ENCODE peak calls at places on chromosomes 3 and 15, in seven cellular contexts. One of them, this sample, is unnamed.

GRCh38 chr15:73818308-73818985 is 54.9 kb upstream of the TBC1D21 start:
- DNase-seq in CD8-positive, alpha-beta T cell: no peak
- DNase-seq in MCF 10A: no peak
- DNase-seq in activated CD4-positive, alpha-beta memory T cell treated with anti-CD3 and anti-CD28 coated beads for 36 hours: no peak
- DNase-seq in GM04504: no peak
- DNase-seq in CD4-positive, CD25-positive, alpha-beta regulatory T cell: no peak
- DNase-seq in NCI-H1436: no peak
- DNase-seq in this sample: no peak

GRCh38 chr3:175068587-175068986 is 209.5 kb downstream of the NAALADL2 start:
- DNase-seq in MCF 10A: no peak
- DNase-seq in activated CD4-positive, alpha-beta memory T cell treated with anti-CD3 and anti-CD28 coated beads for 36 hours: no peak
- DNase-seq in CD8-positive, alpha-beta T cell: no peak
- DNase-seq in GM04504: no peak
- DNase-seq in CD4-positive, CD25-positive, alpha-beta regulatory T cell: no peak
- DNase-seq in NCI-H1436: no peak
- DNase-seq in this sample: no peak

GRCh38 chr15:100918034-100918689 is 995 bp upstream of the LRRK1 start:
- DNase-seq in MCF 10A: peak
- DNase-seq in activated CD4-positive, alpha-beta memory T cell treated with anti-CD3 and anti-CD28 coated beads for 36 hours: peak
- DNase-seq in CD4-positive, CD25-positive, alpha-beta regulatory T cell: peak
- DNase-seq in GM04504: peak
- DNase-seq in NCI-H1436: peak
- DNase-seq in CD8-positive, alpha-beta T cell: peak
- DNase-seq in this sample: peak

GRCh38 chr15:51620647-51621046 is 1.9 kb downstream of the DMXL2 start:
- DNase-seq in GM04504: no peak
- DNase-seq in MCF 10A: no peak
- DNase-seq in activated CD4-positive, alpha-beta memory T cell treated with anti-CD3 and anti-CD28 coated beads for 36 hours: no peak
- DNase-seq in CD8-positive, alpha-beta T cell: no peak
- DNase-seq in NCI-H1436: no peak
- DNase-seq in CD4-positive, CD25-positive, alpha-beta regulatory T cell: no peak
- DNase-seq in this sample: no peak

GRCh38 chr15:96343529-96344072 is 13.1 kb downstream of the NR2F2 start:
- DNase-seq in CD8-positive, alpha-beta T cell: no peak
- DNase-seq in GM04504: no peak
- DNase-seq in activated CD4-positive, alpha-beta memory T cell treated with anti-CD3 and anti-CD28 coated beads for 36 hours: no peak
- DNase-seq in MCF 10A: no peak
- DNase-seq in CD4-positive, CD25-positive, alpha-beta regulatory T cell: no peak
- DNase-seq in NCI-H1436: no peak
- DNase-seq in this sample: no peak

GRCh38 chr15:57553526-57553925 is 38.2 kb upstream of the MYZAP start:
- DNase-seq in MCF 10A: no peak
- DNase-seq in activated CD4-positive, alpha-beta memory T cell treated with anti-CD3 and anti-CD28 coated beads for 36 hours: no peak
- DNase-seq in CD4-positive, CD25-positive, alpha-beta regulatory T cell: no peak
- DNase-seq in NCI-H1436: no peak
- DNase-seq in CD8-positive, alpha-beta T cell: no peak
- DNase-seq in GM04504: no peak
- DNase-seq in this sample: no peak

GRCh38 chr3:27454914-27455313 is 29.3 kb downstream of the SLC4A7 start:
- DNase-seq in CD4-positive, CD25-positive, alpha-beta regulatory T cell: no peak
- DNase-seq in activated CD4-positive, alpha-beta memory T cell treated with anti-CD3 and anti-CD28 coated beads for 36 hours: no peak
- DNase-seq in NCI-H1436: no peak
- DNase-seq in CD8-positive, alpha-beta T cell: no peak
- DNase-seq in MCF 10A: peak
- DNase-seq in GM04504: no peak
- DNase-seq in this sample: no peak

GRCh38 chr3:184155644-184156521 is 706 bp downstream of the DVL3 start:
- DNase-seq in NCI-H1436: no peak
- DNase-seq in MCF 10A: peak
- DNase-seq in activated CD4-positive, alpha-beta memory T cell treated with anti-CD3 and anti-CD28 coated beads for 36 hours: peak
- DNase-seq in CD8-positive, alpha-beta T cell: peak
- DNase-seq in GM04504: no peak
- DNase-seq in CD4-positive, CD25-positive, alpha-beta regulatory T cell: peak
- DNase-seq in this sample: peak

GRCh38 chr3:51717947-51718346 is 11.1 kb downstream of the GRM2 start:
- DNase-seq in CD4-positive, CD25-positive, alpha-beta regulatory T cell: no peak
- DNase-seq in activated CD4-positive, alpha-beta memory T cell treated with anti-CD3 and anti-CD28 coated beads for 36 hours: no peak
- DNase-seq in MCF 10A: no peak
- DNase-seq in CD8-positive, alpha-beta T cell: no peak
- DNase-seq in GM04504: no peak
- DNase-seq in NCI-H1436: no peak
- DNase-seq in this sample: no peak

GRCh38 chr15:39213385-39213840 is 367.5 kb upstream of the THBS1 start:
- DNase-seq in activated CD4-positive, alpha-beta memory T cell treated with anti-CD3 and anti-CD28 coated beads for 36 hours: no peak
- DNase-seq in CD8-positive, alpha-beta T cell: no peak
- DNase-seq in CD4-positive, CD25-positive, alpha-beta regulatory T cell: no peak
- DNase-seq in GM04504: no peak
- DNase-seq in NCI-H1436: no peak
- DNase-seq in MCF 10A: peak
- DNase-seq in this sample: no peak

GRCh38 chr3:9226326-9226725 is 23.1 kb downstream of the SRGAP3 start:
- DNase-seq in NCI-H1436: no peak
- DNase-seq in activated CD4-positive, alpha-beta memory T cell treated with anti-CD3 and anti-CD28 coated beads for 36 hours: no peak
- DNase-seq in CD4-positive, CD25-positive, alpha-beta regulatory T cell: no peak
- DNase-seq in MCF 10A: peak
- DNase-seq in GM04504: peak
- DNase-seq in CD8-positive, alpha-beta T cell: no peak
- DNase-seq in this sample: no peak

GRCh38 chr3:13202744-13203397 is 129.6 kb upstream of the IQSEC1 start:
- DNase-seq in MCF 10A: no peak
- DNase-seq in NCI-H1436: no peak
- DNase-seq in activated CD4-positive, alpha-beta memory T cell treated with anti-CD3 and anti-CD28 coated beads for 36 hours: no peak
- DNase-seq in CD8-positive, alpha-beta T cell: no peak
- DNase-seq in GM04504: no peak
- DNase-seq in CD4-positive, CD25-positive, alpha-beta regulatory T cell: no peak
- DNase-seq in this sample: no peak

GRCh38 chr15:47737424-47737823 is 20.1 kb downstream of the SEMA6D start:
- DNase-seq in NCI-H1436: no peak
- DNase-seq in activated CD4-positive, alpha-beta memory T cell treated with anti-CD3 and anti-CD28 coated beads for 36 hours: no peak
- DNase-seq in CD4-positive, CD25-positive, alpha-beta regulatory T cell: no peak
- DNase-seq in MCF 10A: no peak
- DNase-seq in GM04504: no peak
- DNase-seq in CD8-positive, alpha-beta T cell: no peak
- DNase-seq in this sample: no peak

GRCh38 chr3:160049570-160049969 is 60.9 kb downstream of the IL12A start:
- DNase-seq in NCI-H1436: no peak
- DNase-seq in MCF 10A: no peak
- DNase-seq in activated CD4-positive, alpha-beta memory T cell treated with anti-CD3 and anti-CD28 coated beads for 36 hours: no peak
- DNase-seq in CD8-positive, alpha-beta T cell: no peak
- DNase-seq in GM04504: no peak
- DNase-seq in CD4-positive, CD25-positive, alpha-beta regulatory T cell: no peak
- DNase-seq in this sample: no peak

GRCh38 chr15:49901867-49902775 is 216.9 kb downstream of the ATP8B4 start:
- DNase-seq in CD8-positive, alpha-beta T cell: no peak
- DNase-seq in MCF 10A: peak
- DNase-seq in GM04504: no peak
- DNase-seq in activated CD4-positive, alpha-beta memory T cell treated with anti-CD3 and anti-CD28 coated beads for 36 hours: no peak
- DNase-seq in CD4-positive, CD25-positive, alpha-beta regulatory T cell: no peak
- DNase-seq in NCI-H1436: no peak
- DNase-seq in this sample: no peak

GRCh38 chr3:46208167-46208704 is at the start of gene CCR1:
- DNase-seq in MCF 10A: peak
- DNase-seq in CD4-positive, CD25-positive, alpha-beta regulatory T cell: peak
- DNase-seq in GM04504: peak
- DNase-seq in activated CD4-positive, alpha-beta memory T cell treated with anti-CD3 and anti-CD28 coated beads for 36 hours: peak
- DNase-seq in NCI-H1436: no peak
- DNase-seq in CD8-positive, alpha-beta T cell: peak
- DNase-seq in this sample: peak

GRCh38 chr3:9074079-9074478 is 110.8 kb upstream of the RAD18 start:
- DNase-seq in MCF 10A: no peak
- DNase-seq in GM04504: peak
- DNase-seq in activated CD4-positive, alpha-beta memory T cell treated with anti-CD3 and anti-CD28 coated beads for 36 hours: no peak
- DNase-seq in CD8-positive, alpha-beta T cell: no peak
- DNase-seq in CD4-positive, CD25-positive, alpha-beta regulatory T cell: no peak
- DNase-seq in NCI-H1436: no peak
- DNase-seq in this sample: no peak

GRCh38 chr3:189712906-189713483 is 81.8 kb downstream of the TP63 start:
- DNase-seq in GM04504: no peak
- DNase-seq in activated CD4-positive, alpha-beta memory T cell treated with anti-CD3 and anti-CD28 coated beads for 36 hours: no peak
- DNase-seq in CD4-positive, CD25-positive, alpha-beta regulatory T cell: no peak
- DNase-seq in NCI-H1436: peak
- DNase-seq in CD8-positive, alpha-beta T cell: no peak
- DNase-seq in MCF 10A: no peak
- DNase-seq in this sample: no peak

GRCh38 chr3:46289961-46290360 is 47.7 kb downstream of the CCR3 start:
- DNase-seq in GM04504: no peak
- DNase-seq in CD4-positive, CD25-positive, alpha-beta regulatory T cell: no peak
- DNase-seq in activated CD4-positive, alpha-beta memory T cell treated with anti-CD3 and anti-CD28 coated beads for 36 hours: no peak
- DNase-seq in NCI-H1436: no peak
- DNase-seq in CD8-positive, alpha-beta T cell: no peak
- DNase-seq in MCF 10A: no peak
- DNase-seq in this sample: no peak

GRCh38 chr15:48317221-48317620 is 14.0 kb upstream of the DUT start:
- DNase-seq in NCI-H1436: no peak
- DNase-seq in GM04504: no peak
- DNase-seq in MCF 10A: no peak
- DNase-seq in activated CD4-positive, alpha-beta memory T cell treated with anti-CD3 and anti-CD28 coated beads for 36 hours: no peak
- DNase-seq in CD4-positive, CD25-positive, alpha-beta regulatory T cell: no peak
- DNase-seq in CD8-positive, alpha-beta T cell: no peak
- DNase-seq in this sample: no peak

This sample was measured in activated naive CD4-positive, alpha-beta T cell treated with anti-CD3 and anti-CD28 coated beads, Interleukin-2, amount 10 ng/mL, durations not matched to agents 7 days and 5 days.